ENCODE peak calls at places on chromosomes 11 and 22, in ten cellular contexts. H is BE2C, O is right lobe of liver, P is aorta, W is upper lobe of right lung, Z is NT2/D1, M is heart right ventricle, U is lung, L is mesenchymal stem cell, F is H9. C is an unnamed sample.
A peak's percentile ranks its signal among the peaks of the same experiment; 100 is the strongest.

GRCh38 chr11:8082391-8083087 is 1.5 kb downstream of the TUB start:
- DNase-seq in Z (no peak), W (peak; percentile 19), U (no peak), P (peak; percentile 67), F (peak; percentile 59), L (no peak), O (no peak), H (peak; percentile 72), M (no peak), C (no peak)

GRCh38 chr11:28649922-28650321 is 541.7 kb downstream of the METTL15 start:
- DNase-seq in L (no peak), W (no peak), O (no peak), F (no peak), P (no peak), Z (no peak), H (no peak), U (no peak), M (no peak), C (no peak)

GRCh38 chr11:27679136-27680015 is 20.9 kb downstream of the BDNF start:
- DNase-seq in P (no peak), W (no peak), F (no peak), U (no peak), M (no peak), Z (no peak), H (no peak), L (no peak), O (no peak), C (no peak)

GRCh38 chr22:22810471-22810870 is 77.1 kb upstream of the IGLL5 start:
- DNase-seq in W (no peak), F (no peak), M (no peak), H (no peak), Z (no peak), U (peak; percentile 27), P (no peak), L (no peak), O (no peak), C (no peak)

GRCh38 chr22:31533391-31533790 is 37.1 kb downstream of the SFI1 start:
- DNase-seq in H (no peak), W (no peak), M (no peak), F (no peak), Z (no peak), P (no peak), O (no peak), L (no peak), U (no peak), C (no peak)

GRCh38 chr11:3058753-3059664 is 1.8 kb upstream of the CARS1 start:
- DNase-seq in W (no peak), U (no peak), M (no peak), O (no peak), F (peak; percentile 71), L (peak; percentile 96), P (peak; percentile 80), Z (peak; percentile 11), H (no peak), C (no peak)

GRCh38 chr11:19676508-19677379 is 35.9 kb upstream of the NAV2 start:
- DNase-seq in Z (no peak), O (no peak), H (no peak), L (no peak), U (no peak), P (no peak), W (no peak), F (no peak), M (peak; percentile 80), C (peak; percentile 74)

GRCh38 chr11:13944801-13945505 is 17.6 kb upstream of the SPON1 start:
- DNase-seq in Z (no peak), O (no peak), P (no peak), H (no peak), M (no peak), L (no peak), U (no peak), F (no peak), W (no peak), C (no peak)

GRCh38 chr11:17991799-17992433 is 20.9 kb downstream of the SERGEF start:
- DNase-seq in P (no peak), Z (no peak), U (no peak), H (peak; percentile 26), O (no peak), F (no peak), W (no peak), M (peak; percentile 27), L (peak; percentile 65), C (no peak)

GRCh38 chr11:85724750-85725465 is 38.9 kb upstream of the CCDC89 start:
- DNase-seq in O (no peak), M (no peak), Z (no peak), W (no peak), F (no peak), P (no peak), U (no peak), L (no peak), H (no peak), C (no peak)

GRCh38 chr22:30047364-30047738 is 32.9 kb upstream of the HORMAD2 start:
- DNase-seq in U (no peak), O (no peak), M (no peak), H (no peak), L (peak; percentile 30), Z (no peak), F (peak; percentile 38), W (no peak), P (no peak), C (peak; percentile 13)

GRCh38 chr11:60830478-60831142 is 11.3 kb upstream of the CCDC86 start:
- DNase-seq in M (no peak), H (no peak), O (no peak), W (no peak), U (no peak), P (no peak), Z (no peak), L (no peak), F (no peak), C (no peak)

GRCh38 chr11:2391663-2391975 is 8.9 kb upstream of the TSSC4 start:
- DNase-seq in H (no peak), L (no peak), U (no peak), P (no peak), O (no peak), W (no peak), M (no peak), F (no peak), Z (no peak), C (no peak)

GRCh38 chr22:27999876-28000275 is 80.8 kb upstream of the PITPNB start:
- DNase-seq in L (no peak), U (no peak), O (no peak), P (peak; percentile 41), F (no peak), W (no peak), Z (no peak), H (no peak), M (no peak), C (no peak)

GRCh38 chr11:90124371-90124770 is 10.1 kb upstream of the NAALAD2 start:
- DNase-seq in M (no peak), O (no peak), H (no peak), F (no peak), L (no peak), W (no peak), U (no peak), P (no peak), Z (no peak), C (no peak)

GRCh38 chr11:128105511-128105910 is 481.8 kb downstream of the ETS1 start:
- DNase-seq in L (no peak), W (no peak), F (no peak), U (no peak), O (no peak), P (no peak), M (no peak), Z (no peak), H (no peak), C (no peak)

GRCh38 chr22:17501679-17502285 is 61.5 kb upstream of the SLC25A18 start:
- DNase-seq in Z (peak; percentile 27), L (peak; percentile 65), O (no peak), W (no peak), U (no peak), H (peak; percentile 22), P (no peak), F (no peak), M (peak; percentile 50), C (no peak)

GRCh38 chr11:65113361-65113756 is 1.7 kb downstream of the TM7SF2 start:
- DNase-seq in P (no peak), L (no peak), F (no peak), Z (no peak), H (peak; percentile 38), M (no peak), U (no peak), O (no peak), W (no peak), C (peak; percentile 66)

GRCh38 chr22:31020334-31020733 is 51.3 kb downstream of the TUG1 start:
- DNase-seq in P (no peak), O (no peak), F (peak; percentile 74), H (no peak), W (no peak), L (no peak), U (no peak), Z (peak; percentile 64), M (no peak), C (no peak)

GRCh38 chr11:11993814-11994213 is 14.6 kb downstream of the DKK3 start:
- DNase-seq in W (peak; percentile 46), F (peak; percentile 55), H (peak; percentile 77), M (no peak), L (peak; percentile 93), O (no peak), Z (no peak), U (no peak), P (no peak), C (peak; percentile 80)
- H3K4me1 ChIP-seq in W (no peaks in the 10 kb centered on the region), F (no peaks in the 10 kb centered on the region), H (peaks cover 29% of the 10 kb centered on the region), M (peaks cover 20% of the 10 kb centered on the region), L (peaks cover 22% of the 10 kb centered on the region), O (peaks cover 9% of the 10 kb centered on the region), Z (peaks cover 9% of the 10 kb centered on the region), U (peaks cover 4% of the 10 kb centered on the region), P (no peaks in the 10 kb centered on the region), C (peaks cover 49% of the 10 kb centered on the region)

GRCh38 chr11:15893080-15893492 is 463.3 kb downstream of the SOX6 start:
- DNase-seq in F (no peak), Z (no peak), H (no peak), W (no peak), O (no peak), U (no peak), L (peak; percentile 83), P (no peak), M (no peak), C (no peak)
- H3K4me1 ChIP-seq in F (no peaks in the 10 kb centered on the region), Z (no peaks in the 10 kb centered on the region), H (no peaks in the 10 kb centered on the region), W (peaks cover 13% of the 10 kb centered on the region), O (no peaks in the 10 kb centered on the region), U (no peaks in the 10 kb centered on the region), L (peaks cover 6% of the 10 kb centered on the region), P (no peaks in the 10 kb centered on the region), M (no peaks in the 10 kb centered on the region), C (peaks cover 15% of the 10 kb centered on the region)

GRCh38 chr11:57426754-57427691 is at the start of gene SLC43A3:
- DNase-seq in P (peak; percentile 91), H (peak; percentile 9), W (peak; percentile 89), O (peak; percentile 87), L (peak; percentile 74), F (peak; percentile 79), Z (peak; percentile 38), M (peak; percentile 83), U (peak; percentile 80), C (peak; percentile 89)
- H3K4me1 ChIP-seq in P (no peaks in the 10 kb centered on the region), H (no peaks in the 10 kb centered on the region), W (peaks cover 43% of the 10 kb centered on the region), O (peaks cover 60% of the 10 kb centered on the region), L (peaks cover 29% of the 10 kb centered on the region), F (peaks cover 2% of the 10 kb centered on the region), Z (peaks cover 11% of the 10 kb centered on the region), M (peaks cover 41% of the 10 kb centered on the region), U (peaks cover 7% of the 10 kb centered on the region), C (peaks cover 46% of the 10 kb centered on the region)

DNA sequence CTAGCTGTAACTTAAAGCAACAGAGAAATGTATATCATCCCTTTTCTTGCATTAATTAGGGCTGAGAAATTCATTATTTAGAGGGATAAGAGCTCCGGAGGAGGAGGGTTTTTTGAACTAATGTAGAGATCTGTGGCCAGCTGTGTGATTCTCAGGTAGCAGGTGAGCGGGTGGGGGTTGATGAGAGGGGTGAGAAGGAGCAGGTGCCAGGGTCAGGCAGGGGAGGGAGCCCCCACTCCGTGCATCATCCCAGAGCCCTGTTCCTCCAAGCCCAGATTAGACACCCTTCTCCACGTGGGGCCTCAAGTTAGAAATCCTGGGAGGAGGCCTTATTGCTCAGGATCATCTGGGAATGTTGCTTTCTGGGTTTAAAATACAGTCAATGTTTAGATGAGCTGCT is 24.9 kb downstream of the ZBTB16 start:
- DNase-seq in M (no peak), Z (no peak), U (no peak), O (no peak), P (no peak), F (no peak), L (no peak), H (no peak), W (no peak), C (peak; percentile 51)
- H3K4me1 ChIP-seq in M (peaks cover 98% of the 10 kb centered on the region), Z (no peaks in the 10 kb centered on the region), U (peaks cover 54% of the 10 kb centered on the region), O (peaks cover 96% of the 10 kb centered on the region), P (peaks cover 28% of the 10 kb centered on the region), F (no peaks in the 10 kb centered on the region), L (peaks cover 2% of the 10 kb centered on the region), H (no peaks in the 10 kb centered on the region), W (peaks cover 95% of the 10 kb centered on the region), C (peaks cover 98% of the 10 kb centered on the region)